ENCODE peak calls at places on chromosome 14, in four cellular contexts. T is K562, X is HepG2, H is GM12878. M is an unnamed sample. For H3K27me3, the result is how much of the 10 kb centered on the place peaks cover.

GRCh38 chr14:59419383-59419782 is 45.8 kb downstream of the GPR135 start:
- DNase-seq in T (no peak), X (no peak), H (no peak), M (no peak)

GRCh38 chr14:97838986-97839385 is 1041.8 kb downstream of the VRK1 start:
- DNase-seq in T (no peak), X (no peak), H (no peak), M (no peak)

GRCh38 chr14:68285421-68286179 is 466.0 kb downstream of the RAD51B start:
- DNase-seq in T (no peak), X (no peak), H (peak), M (no peak)

GRCh38 chr14:24365600-24366374 is 2.2 kb upstream of the NFATC4 start:
- DNase-seq in T (no peak), X (peak), H (peak), M (peak)

GRCh38 chr14:77024171-77024627 is 4.3 kb downstream of the IRF2BPL start:
- DNase-seq in T (peak), X (peak), H (no peak), M (peak)

GRCh38 chr14:105292810-105293711 is 7.7 kb downstream of the BRF1 start:
- DNase-seq in T (no peak), X (no peak), H (no peak), M (no peak)

GRCh38 chr14:22517117-22517720 is 71.8 kb downstream of the DAD1 start:
- DNase-seq in T (no peak), X (no peak), H (no peak), M (no peak)

GRCh38 chr14:93049295-93049694 is 66.4 kb downstream of the ITPK1 start:
- DNase-seq in T (no peak), X (no peak), H (no peak), M (no peak)

GRCh38 chr14:22428681-22429315 is 160.2 kb downstream of the DAD1 start:
- DNase-seq in T (peak), X (no peak), H (no peak), M (no peak)

GRCh38 chr14:91230363-91231035 is 14.0 kb downstream of the GPR68 start:
- DNase-seq in T (no peak), X (no peak), H (no peak), M (no peak)

GRCh38 chr14:54329082-54329695 is 67.6 kb upstream of the CDKN3 start:
- DNase-seq in T (peak), X (peak), H (no peak), M (peak)

GRCh38 chr14:74083161-74083560 is 1.1 kb downstream of the ALDH6A1 start:
- DNase-seq in T (no peak), X (no peak), H (no peak), M (no peak)

GRCh38 chr14:52840916-52841315 is 49.5 kb upstream of the GNPNAT1 start:
- DNase-seq in T (no peak), X (no peak), H (no peak), M (no peak)

GRCh38 chr14:93269341-93270068 is 62.4 kb downstream of the UBR7 start:
- DNase-seq in T (no peak), X (peak), H (no peak), M (no peak)

GRCh38 chr14:37056473-37056872 is 115.9 kb downstream of the SLC25A21 start:
- DNase-seq in T (no peak), X (no peak), H (no peak), M (peak)

GRCh38 chr14:73759183-73759713 is 45.1 kb upstream of the PNMA1 start:
- DNase-seq in T (peak), X (no peak), H (no peak), M (no peak)

GRCh38 chr14:90475298-90475697 is 78.5 kb downstream of the CALM1 start:
- DNase-seq in T (no peak), X (no peak), H (no peak), M (no peak)

GRCh38 chr14:96455588-96455987 is 46.6 kb upstream of the PAPOLA start:
- DNase-seq in T (no peak), X (no peak), H (no peak), M (no peak)

GRCh38 chr14:40447032-40447431 is 1014.8 kb upstream of the FBXO33 start:
- DNase-seq in T (no peak), X (no peak), H (no peak), M (no peak)

GRCh38 chr14:52923902-52924575 is 26.8 kb downstream of the FERMT2 start:
- DNase-seq in T (no peak), X (peak), H (no peak), M (no peak)

GRCh38 chr14:91396959-91397815 is 20.4 kb downstream of the CCDC88C start:
- DNase-seq in T (no peak), X (no peak), H (no peak), M (no peak)

GRCh38 chr14:44945264-44945663 is 16.5 kb downstream of the KLHL28 start:
- DNase-seq in T (no peak), X (no peak), H (no peak), M (no peak)

GRCh38 chr14:52040598-52040997 is 28.3 kb downstream of the NID2 start:
- DNase-seq in T (no peak), X (no peak), H (no peak), M (no peak)

GRCh38 chr14:75831971-75832370 is 149.8 kb downstream of the TGFB3 start:
- DNase-seq in T (peak), X (no peak), H (no peak), M (no peak)

GRCh38 chr14:104556256-104557021 is 23.1 kb upstream of the C14orf180 start:
- DNase-seq in T (no peak), X (no peak), H (no peak), M (no peak)

GRCh38 chr14:104323551-104324175 is 185.3 kb downstream of the KIF26A start:
- DNase-seq in T (no peak), X (no peak), H (no peak), M (no peak)

GRCh38 chr14:82052778-82053177 is 519.1 kb upstream of the SEL1L start:
- DNase-seq in T (no peak), X (no peak), H (no peak), M (no peak)

GRCh38 chr14:98252819-98253218 is 1019.2 kb downstream of the BCL11B start:
- DNase-seq in T (no peak), X (no peak), H (no peak), M (no peak)

GRCh38 chr14:44379292-44379977 is 127.6 kb downstream of the FSCB start:
- DNase-seq in T (no peak), X (no peak), H (no peak), M (no peak)

GRCh38 chr14:51780006-51780692 is 80.3 kb upstream of the GNG2 start:
- DNase-seq in T (peak), X (peak), H (peak), M (peak)

GRCh38 chr14:38047518-38047917 is 160.2 kb upstream of the SSTR1 start:
- DNase-seq in T (no peak), X (no peak), H (no peak), M (no peak)

GRCh38 chr14:26444745-26445144 is 153.1 kb downstream of the NOVA1 start:
- DNase-seq in T (no peak), X (no peak), H (no peak), M (no peak)

GRCh38 chr14:61678966-61679365 is 16.3 kb upstream of the HIF1A start:
- DNase-seq in T (no peak), X (no peak), H (no peak), M (no peak)

GRCh38 chr14:56118611-56119181 is 485 bp downstream of the PELI2 start:
- DNase-seq in T (peak), X (no peak), H (no peak), M (no peak)
- H3K27me3 ChIP-seq in T (under half), X (under half), H (under half), M (under half)

GRCh38 chr14:34030864-34031263 is 80.0 kb upstream of the EGLN3 start:
- DNase-seq in T (no peak), X (no peak), H (no peak), M (no peak)
- TF ChIP-seq RFX5 in T (no peak), X (no peak), H (no peak), M (no peak)

DNA sequence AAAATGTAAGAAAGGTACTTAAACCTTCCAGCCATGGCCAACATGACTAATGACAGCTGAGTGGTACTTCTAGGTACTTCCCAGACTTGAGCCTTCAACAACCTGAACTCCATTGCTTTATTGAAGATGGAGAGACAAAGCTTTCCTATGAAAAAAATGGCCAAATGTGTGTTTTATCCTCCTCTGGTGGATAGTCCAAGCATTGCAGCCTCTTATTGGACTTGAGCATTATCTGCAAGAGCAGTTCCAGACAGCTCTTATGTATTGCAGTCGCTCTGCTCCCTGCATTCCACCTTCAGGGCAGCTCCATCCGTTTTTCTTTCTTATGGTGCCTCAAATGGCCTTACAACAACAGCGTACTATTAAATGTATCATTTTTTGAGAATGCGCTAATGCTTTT is 588.2 kb downstream of the NRXN3 start:
- DNase-seq in T (peak), X (peak), H (peak), M (no peak)
- TF ChIP-seq CBX5 in T (no peak), X (no peak), H (no peak), M (no peak)

DNA sequence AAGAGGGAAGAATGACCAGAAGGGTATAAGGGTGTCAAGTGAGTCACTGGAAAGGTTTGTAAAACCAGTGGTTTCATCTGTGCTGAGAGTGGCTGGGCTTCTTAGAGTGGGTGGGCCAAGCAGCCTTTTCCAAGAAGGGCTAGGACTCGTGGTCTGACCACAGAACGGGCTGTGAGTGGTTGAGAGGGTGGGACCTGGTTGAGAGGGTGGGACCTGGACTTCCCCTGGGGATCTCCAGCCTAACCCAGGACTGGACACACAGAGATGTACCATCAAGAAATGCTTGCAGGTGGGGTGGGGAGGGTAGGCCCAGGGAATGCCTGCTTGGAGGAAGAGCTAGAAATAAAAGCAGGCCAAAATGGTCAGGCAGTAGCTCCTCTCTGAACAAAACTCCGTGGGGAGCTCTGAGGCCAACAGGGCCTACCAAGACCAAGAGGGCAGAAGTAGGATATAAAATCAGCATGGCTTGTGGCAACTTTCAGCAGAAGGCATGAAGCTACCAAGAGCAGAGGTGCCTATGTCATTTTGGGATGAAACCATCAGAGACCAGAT is 140.5 kb downstream of the FOXN3 start:
- DNase-seq in T (no peak), X (no peak), H (peak), M (no peak)
- H3K27me3 ChIP-seq in T (under half), X (under half), H (under half), M (under half)

DNA sequence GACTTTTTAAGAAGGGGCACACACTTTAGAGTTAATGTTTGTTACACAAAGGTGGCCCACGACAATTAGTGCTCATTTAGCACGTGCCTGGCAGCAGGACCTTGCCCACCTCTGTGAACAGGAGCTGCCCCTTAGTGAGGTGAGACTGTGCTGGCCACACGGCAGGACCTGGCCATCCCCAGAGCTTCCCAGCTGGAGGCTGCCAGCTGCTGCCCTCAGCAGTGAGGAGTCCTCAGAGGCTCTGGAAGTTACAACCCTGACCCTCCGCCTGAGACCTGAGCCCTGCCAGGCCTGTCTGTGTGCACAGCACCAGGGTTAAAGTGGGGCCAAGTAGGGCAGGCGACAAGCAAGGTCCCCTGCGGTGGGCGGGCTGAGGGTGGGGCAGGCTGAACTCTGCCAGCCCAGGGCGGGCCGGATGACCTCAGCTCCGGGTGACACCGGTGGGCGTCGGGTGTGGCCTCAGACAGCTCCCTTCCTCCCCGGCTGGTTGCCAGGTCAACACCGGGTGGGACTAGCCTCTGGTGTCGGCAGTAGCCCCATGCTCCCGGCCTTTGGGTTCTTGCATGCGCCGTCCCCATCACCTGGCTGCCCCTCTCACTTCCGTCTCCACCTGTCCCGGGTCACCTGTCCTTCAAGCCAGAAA is 9.2 kb upstream of the LBHD2 start:
- DNase-seq in T (peak), X (peak), H (no peak), M (no peak)
- TF ChIP-seq RFX5 in T (no peak), X (no peak), H (no peak), M (no peak)